ENCODE peak calls at places on chromosomes 7 and 10, in seven cellular contexts. G is neuronal stem cell, J is PC-3, T is K562, H is A549, V is HCT116, K is GM23338. E is an unnamed sample.

GRCh38 chr10:131662851-131663250 is 238.0 kb upstream of the PPP2R2D start:
- DNase-seq in H (no peak), V (no peak), T (no peak), J (no peak), K (no peak), G (no peak), E (no peak)

GRCh38 chr10:51832652-51833383 is 133.4 kb upstream of the CSTF2T start:
- DNase-seq in G (no peak), J (peak; percentile 100), V (peak; percentile 79), K (no peak), T (no peak), H (no peak), E (peak; percentile 27)

GRCh38 chr10:131726967-131727366 is 173.8 kb upstream of the PPP2R2D start:
- DNase-seq in T (peak; percentile 11), H (no peak), J (no peak), V (no peak), K (no peak), G (no peak), E (no peak)

GRCh38 chr7:120168066-120168465 is 104.9 kb upstream of the KCND2 start:
- DNase-seq in G (no peak), T (no peak), J (no peak), H (no peak), K (no peak), V (no peak), E (no peak)

GRCh38 chr10:86327954-86328705 is 38.5 kb downstream of the GRID1 start:
- DNase-seq in H (no peak), G (no peak), J (no peak), V (no peak), K (no peak), T (no peak), E (no peak)

GRCh38 chr10:97771055-97771811 is 566 bp downstream of the SFRP5 start:
- DNase-seq in K (peak; percentile 71), T (no peak), G (no peak), V (no peak), J (no peak), H (peak; percentile 43), E (no peak)

GRCh38 chr10:28217848-28218247 is 85.0 kb downstream of the MPP7 start:
- DNase-seq in J (peak; percentile 79), H (no peak), K (no peak), G (no peak), T (no peak), V (peak; percentile 96), E (peak; percentile 78)

GRCh38 chr10:77431209-77431611 is 206.4 kb downstream of the KCNMA1 start:
- DNase-seq in V (no peak), K (peak; percentile 67), G (no peak), T (no peak), J (peak; percentile 85), H (no peak), E (peak; percentile 13)

GRCh38 chr7:90618880-90619279 is 22.8 kb downstream of the CDK14 start:
- DNase-seq in V (no peak), K (no peak), H (no peak), J (peak; percentile 46), G (no peak), T (no peak), E (no peak)

GRCh38 chr10:29355436-29355991 is 66.6 kb downstream of the LYZL1 start:
- DNase-seq in J (no peak), V (no peak), H (no peak), G (no peak), T (no peak), K (no peak), E (no peak)

GRCh38 chr10:101236376-101237079 is 7.3 kb upstream of the LBX1 start:
- DNase-seq in G (no peak), V (no peak), J (no peak), T (no peak), K (peak; percentile 81), H (no peak), E (no peak)

GRCh38 chr10:37053476-37053875 is 71.9 kb upstream of the ANKRD30A start:
- DNase-seq in J (peak; percentile 52), V (no peak), G (no peak), K (no peak), H (no peak), T (no peak), E (no peak)

GRCh38 chr7:23001610-23002009 is 12.3 kb downstream of the HYCC1 start:
- DNase-seq in T (no peak), V (no peak), K (no peak), J (no peak), H (no peak), G (no peak), E (no peak)

GRCh38 chr10:109773818-109774440 is 149.4 kb downstream of the XPNPEP1 start:
- DNase-seq in J (peak; percentile 61), V (peak; percentile 16), H (peak; percentile 7), T (peak; percentile 16), G (peak; percentile 23), K (peak; percentile 60), E (peak; percentile 40)

GRCh38 chr7:47878662-47879061 is 69.6 kb downstream of the PKD1L1 start:
- DNase-seq in V (no peak), H (no peak), K (no peak), J (no peak), G (no peak), T (no peak), E (no peak)

GRCh38 chr10:4568731-4569130 is 257.3 kb upstream of the AKR1E2 start:
- DNase-seq in K (no peak), V (no peak), J (no peak), H (no peak), T (no peak), G (no peak), E (no peak)

GRCh38 chr10:31867646-31868045 is 61.0 kb downstream of the ARHGAP12 start:
- DNase-seq in G (no peak), H (no peak), J (peak; percentile 54), K (no peak), T (no peak), V (no peak), E (no peak)

GRCh38 chr10:65341323-65341922 is 1584.4 kb upstream of the LRRTM3 start:
- DNase-seq in T (no peak), V (no peak), H (no peak), G (no peak), K (no peak), J (peak; percentile 90), E (no peak)

GRCh38 chr10:65346466-65346865 is 1579.4 kb upstream of the LRRTM3 start:
- DNase-seq in V (no peak), G (no peak), J (no peak), T (no peak), K (no peak), H (no peak), E (no peak)

GRCh38 chr10:65340340-65340739 is 1585.5 kb upstream of the LRRTM3 start:
- DNase-seq in V (no peak), T (no peak), H (no peak), K (no peak), G (no peak), J (peak; percentile 59), E (no peak)

DNA sequence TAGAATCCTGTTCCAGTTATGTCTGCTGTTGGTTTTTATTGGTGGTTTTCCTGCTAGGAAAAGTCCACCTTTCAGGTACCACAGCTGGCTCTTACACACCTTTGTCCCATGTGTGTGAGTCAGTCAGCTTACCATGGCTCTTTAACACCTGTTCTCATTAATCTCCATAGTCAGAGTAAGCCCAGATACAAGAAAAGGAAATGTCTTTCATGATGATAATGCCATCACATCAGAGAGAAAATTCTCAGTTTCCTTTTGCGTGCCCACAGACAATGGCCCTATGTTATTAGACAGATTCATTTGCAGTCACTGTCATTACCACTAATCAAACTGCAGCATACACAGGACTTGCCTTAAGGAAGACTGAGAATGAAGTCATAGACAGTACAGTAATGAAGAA is 1583.6 kb upstream of the LRRTM3 start:
- DNase-seq in V (no peak), J (peak; percentile 25), H (no peak), K (no peak), T (no peak), G (no peak), E (no peak)
- H3K4me2 ChIP-seq in V (no peak overlapping the region), J (no peak overlapping the region), H (no peak overlapping the region), K (no peak overlapping the region), T (no peak overlapping the region), G (no peak overlapping the region), E (no peak overlapping the region)

GRCh38 chr10:6098156-6098555 is 9.3 kb downstream of the RBM17 start:
- DNase-seq in H (no peak), G (no peak), J (no peak), T (no peak), K (no peak), V (no peak), E (no peak)
- H3K4me2 ChIP-seq in H (no peak overlapping the region), G (no peak overlapping the region), J (no peak overlapping the region), T (no peak overlapping the region), K (no peak overlapping the region), V (no peak overlapping the region), E (no peak overlapping the region)

DNA sequence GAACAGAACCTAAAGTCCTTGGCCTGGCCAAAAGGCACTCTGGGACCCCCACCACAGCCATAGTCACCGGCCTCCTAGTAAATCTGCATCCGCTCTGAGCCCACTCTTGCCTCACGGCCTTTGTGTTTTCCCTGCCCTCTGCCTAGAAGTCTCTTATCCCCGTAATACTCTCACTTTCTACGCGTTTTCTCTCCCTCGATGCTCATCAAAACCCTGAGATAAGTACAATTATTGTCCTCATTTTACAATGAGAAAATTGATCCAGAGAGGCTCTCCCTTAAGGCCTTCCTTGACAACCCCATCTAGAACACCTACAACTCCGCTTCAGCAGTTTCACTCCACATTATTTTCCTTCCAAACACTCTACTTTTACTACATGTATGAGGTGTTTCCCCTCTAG is 1.5 kb upstream of the SFXN4 start:
- DNase-seq in J (no peak), T (no peak), G (no peak), H (no peak), K (no peak), V (no peak), E (no peak)
- H3K4me2 ChIP-seq in J (no peak overlapping the region), T (no peak overlapping the region), G (no peak overlapping the region), H (no peak overlapping the region), K (no peak overlapping the region), V (no peak overlapping the region), E (no peak overlapping the region)

DNA sequence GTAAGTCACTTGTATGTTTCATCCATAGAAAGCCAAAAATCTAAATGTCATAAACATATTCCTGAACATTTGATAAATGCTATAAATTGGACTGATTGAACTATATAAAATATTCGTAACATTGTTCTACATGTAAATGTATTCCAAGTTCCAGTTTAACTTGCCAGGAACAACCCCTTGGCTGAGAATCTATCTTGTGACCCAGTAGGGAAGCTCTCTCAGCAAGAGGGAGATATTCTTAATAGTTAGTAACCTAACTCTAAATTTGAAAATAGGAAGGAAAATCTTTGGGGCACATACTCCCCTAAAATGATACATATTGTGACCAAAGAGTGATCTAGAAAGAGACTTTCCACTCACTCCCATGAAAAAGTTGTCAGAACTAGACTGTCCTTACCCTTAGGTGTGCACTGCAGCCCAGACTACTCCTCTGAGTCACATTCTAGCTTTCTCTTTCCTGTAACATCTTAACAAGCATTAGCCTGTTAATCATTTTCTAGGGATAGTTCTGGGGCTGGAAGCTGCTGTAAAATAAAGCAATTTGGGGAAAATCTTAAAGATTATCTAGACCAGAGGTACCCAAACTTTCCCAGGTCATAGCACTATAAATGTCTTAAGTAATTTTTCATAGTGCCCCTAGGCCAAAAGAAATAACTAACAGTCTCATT is 73.7 kb upstream of the SKAP2 start:
- DNase-seq in T (no peak), V (no peak), H (peak; percentile 53), K (no peak), G (no peak), J (peak; percentile 16), E (no peak)
- H3K4me2 ChIP-seq in T (no peak overlapping the region), V (no peak overlapping the region), H (peak overlapping the region; percentile 52), K (no peak overlapping the region), G (no peak overlapping the region), J (no peak overlapping the region), E (no peak overlapping the region)

E was measured in trophoblast cell.